ENCODE peak calls at places on chromosomes 12 and 14, in six cellular contexts. B is SK-N-SH, Y is HepG2, N is HL-60, U is GM12878, Q is H1. W is an unnamed sample.

GRCh38 chr12:14239350-14239934 is 126.0 kb upstream of the ATF7IP start:
- DNase-seq in B (peak; percentile 45), Y (peak; percentile 85), N (peak; percentile 50), U (peak; percentile 86), Q (peak; percentile 61), W (no peak)

GRCh38 chr14:103628221-103628683 is 759 bp upstream of the KLC1 start:
- DNase-seq in B (peak; percentile 72), Y (no peak), N (no peak), U (no peak), Q (peak; percentile 78), W (peak; percentile 69)

GRCh38 chr14:102029956-102030355 is 56.9 kb downstream of the HSP90AA1 start:
- DNase-seq in B (no peak), Y (peak; percentile 22), N (no peak), U (no peak), Q (no peak), W (no peak)

GRCh38 chr12:94832780-94833760 is 170.4 kb downstream of the NDUFA12 start:
- DNase-seq in B (no peak), Y (no peak), N (no peak), U (no peak), Q (peak; percentile 58), W (no peak)

GRCh38 chr14:70753518-70753953 is 55.8 kb downstream of the MAP3K9 start:
- DNase-seq in B (no peak), Y (peak; percentile 94), N (no peak), U (no peak), Q (no peak), W (no peak)

GRCh38 chr14:34013714-34014055 is 62.8 kb upstream of the EGLN3 start:
- DNase-seq in B (no peak), Y (no peak), N (peak; percentile 52), U (no peak), Q (no peak), W (no peak)

GRCh38 chr12:25421651-25422150 is 131.4 kb downstream of the LMNTD1 start:
- DNase-seq in B (no peak), Y (no peak), N (no peak), U (no peak), Q (no peak), W (no peak)

GRCh38 chr12:113155060-113155459 is 5.5 kb downstream of the CFAP73 start:
- DNase-seq in B (no peak), Y (no peak), N (no peak), U (no peak), Q (no peak), W (no peak)

GRCh38 chr12:51382173-51382572 is 9.0 kb downstream of the GALNT6 start:
- DNase-seq in B (no peak), Y (no peak), N (no peak), U (no peak), Q (no peak), W (no peak)

GRCh38 chr12:48350249-48351021 is at the start of gene ZNF641:
- DNase-seq in B (peak; percentile 92), Y (peak; percentile 45), N (peak; percentile 23), U (no peak), Q (peak; percentile 80), W (peak; percentile 88)

GRCh38 chr12:30908389-30909087 is 18.0 kb upstream of the TSPAN11 start:
- DNase-seq in B (peak; percentile 36), Y (peak; percentile 56), N (no peak), U (no peak), Q (no peak), W (no peak)

GRCh38 chr12:105931104-105931503 is 207.7 kb downstream of the NUAK1 start:
- DNase-seq in B (no peak), Y (no peak), N (no peak), U (no peak), Q (no peak), W (no peak)

GRCh38 chr12:24561411-24561871 is 387.5 kb downstream of the BCAT1 start:
- DNase-seq in B (no peak), Y (no peak), N (no peak), U (no peak), Q (no peak), W (no peak)

GRCh38 chr12:56157201-56158028 is 744 bp upstream of the MYL6 start:
- DNase-seq in B (peak; percentile 63), Y (peak; percentile 92), N (peak; percentile 82), U (no peak), Q (peak; percentile 79), W (peak; percentile 79)

GRCh38 chr14:100011568-100012325 is 53.5 kb upstream of the EVL start:
- DNase-seq in B (no peak), Y (no peak), N (no peak), U (no peak), Q (no peak), W (no peak)

GRCh38 chr12:65022441-65022840 is 98.7 kb downstream of the WIF1 start:
- DNase-seq in B (no peak), Y (peak; percentile 23), N (no peak), U (no peak), Q (no peak), W (no peak)

GRCh38 chr14:22265319-22266140 is 323.5 kb downstream of the DAD1 start:
- DNase-seq in B (no peak), Y (no peak), N (no peak), U (no peak), Q (no peak), W (no peak)

GRCh38 chr12:42442328-42442759 is 116.4 kb downstream of the PPHLN1 start:
- DNase-seq in B (no peak), Y (peak; percentile 5), N (no peak), U (no peak), Q (peak; percentile 43), W (peak; percentile 28)

GRCh38 chr14:104249706-104250105 is 111.3 kb downstream of the KIF26A start:
- DNase-seq in B (no peak), Y (no peak), N (no peak), U (no peak), Q (no peak), W (no peak)

GRCh38 chr14:44785096-44785495 is 176.7 kb downstream of the KLHL28 start:
- DNase-seq in B (no peak), Y (no peak), N (no peak), U (no peak), Q (no peak), W (no peak)

GRCh38 chr12:29208935-29209701 is 60.0 kb downstream of the FAR2 start:
- DNase-seq in B (no peak), Y (no peak), N (no peak), U (no peak), Q (no peak), W (no peak)
- TF ChIP-seq GABPA in B (no peak), Y (no peak), N (no peak), U (no peak), Q (no peak), W (no peak)

DNA sequence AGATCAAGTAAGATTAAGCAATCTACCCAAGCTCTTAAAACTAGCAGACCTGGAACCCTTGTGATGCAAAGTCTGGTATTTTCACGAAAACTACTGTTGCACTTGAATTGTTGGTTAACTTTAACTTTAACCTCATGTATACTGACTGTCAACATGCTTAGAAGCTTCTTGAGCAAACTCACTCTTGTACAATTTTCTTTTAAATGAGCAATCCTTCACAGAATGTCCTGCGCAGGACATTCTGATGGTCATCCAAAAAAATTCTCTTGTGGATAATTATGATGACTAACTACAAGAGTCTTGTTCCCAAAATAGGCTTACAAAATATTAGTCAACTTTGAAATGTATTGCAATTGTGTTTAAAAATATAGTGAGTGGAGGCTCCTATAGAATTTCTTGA is 54.0 kb upstream of the PDE3A start:
- DNase-seq in B (no peak), Y (no peak), N (no peak), U (no peak), Q (no peak), W (no peak)
- TF ChIP-seq GABPA in B (no peak), Y (no peak), N (no peak), U (no peak), Q (no peak), W (no peak)

GRCh38 chr14:92427096-92427495 is 86.5 kb upstream of the RIN3 start:
- DNase-seq in B (no peak), Y (no peak), N (no peak), U (no peak), Q (no peak), W (no peak)
- TF ChIP-seq GABPA in B (no peak), Y (no peak), N (no peak), U (no peak), Q (no peak), W (no peak)

GRCh38 chr14:105411017-105411941 is 8.3 kb upstream of the MTA1 start:
- DNase-seq in B (peak; percentile 95), Y (no peak), N (no peak), U (no peak), Q (peak; percentile 74), W (peak; percentile 89)
- TF ChIP-seq GABPA in B (no peak), Y (no peak), N (no peak), U (no peak), Q (no peak), W (no peak)

W was measured in K562.